ENCODE peak calls at places on chromosomes 12 and 14, in seven cellular contexts. G, F, Z, R, U, O and P are unnamed samples.
A peak's percentile ranks its signal among the peaks of the same experiment; 100 is the strongest.

GRCh38 chr12:55682087-55682796 is 25.5 kb downstream of the ITGA7 start:
- DNase-seq in Z (no peak), O (no peak), R (no peak), G (no peak), F (peak; percentile 56), U (no peak), P (no peak)

GRCh38 chr12:3553221-3553620 is 62.2 kb downstream of the PRMT8 start:
- DNase-seq in F (no peak), R (no peak), Z (no peak), O (no peak), U (no peak), G (no peak), P (no peak)

GRCh38 chr14:77502109-77502782 is 3.6 kb upstream of the ISM2 start:
- DNase-seq in F (no peak), R (no peak), G (no peak), O (no peak), Z (no peak), U (no peak), P (no peak)

GRCh38 chr14:29940482-29940881 is 12.8 kb upstream of the PRKD1 start:
- DNase-seq in F (no peak), G (no peak), U (no peak), Z (no peak), O (no peak), R (no peak), P (no peak)

GRCh38 chr12:6970096-6970527 is 352 bp downstream of the PHB2 start:
- DNase-seq in U (peak; percentile 54), O (peak; percentile 65), G (no peak), F (no peak), Z (no peak), R (no peak), P (no peak)

GRCh38 chr12:57755454-57756372 is 810 bp downstream of the MARCHF9 start:
- DNase-seq in U (no peak), F (peak; percentile 66), R (no peak), G (peak; percentile 69), O (no peak), Z (no peak), P (no peak)

GRCh38 chr14:61452452-61452851 is 131.1 kb downstream of the PRKCH start:
- DNase-seq in F (no peak), U (no peak), O (no peak), R (no peak), G (no peak), Z (no peak), P (no peak)

GRCh38 chr12:57395121-57395520 is 35.7 kb downstream of the R3HDM2 start:
- DNase-seq in G (no peak), O (no peak), Z (no peak), F (no peak), U (no peak), R (no peak), P (no peak)

GRCh38 chr12:13230500-13230899 is 34.0 kb downstream of the EMP1 start:
- DNase-seq in U (no peak), O (no peak), G (no peak), F (no peak), R (no peak), Z (no peak), P (no peak)

GRCh38 chr14:59870277-59871165 is at the start of gene RTN1:
- DNase-seq in U (peak; percentile 61), G (peak; percentile 84), F (peak; percentile 71), Z (peak; percentile 39), R (peak; percentile 56), O (no peak), P (peak; percentile 59)

GRCh38 chr12:91637789-91638624 is 455.4 kb upstream of the DCN start:
- DNase-seq in O (no peak), F (no peak), G (no peak), U (no peak), R (no peak), Z (no peak), P (no peak)

GRCh38 chr14:91279354-91279753 is 34.9 kb upstream of the GPR68 start:
- DNase-seq in U (no peak), R (no peak), O (no peak), G (peak; percentile 6), Z (no peak), F (no peak), P (no peak)

GRCh38 chr12:63919758-63920157 is 75.3 kb downstream of the SRGAP1 start:
- DNase-seq in O (no peak), F (no peak), U (no peak), R (no peak), G (no peak), Z (no peak), P (no peak)

GRCh38 chr14:99201351-99202073 is 70.5 kb downstream of the BCL11B start:
- DNase-seq in O (no peak), F (no peak), U (no peak), G (no peak), R (no peak), Z (no peak), P (no peak)

GRCh38 chr12:92234533-92234932 is 88.9 kb upstream of the BTG1 start:
- DNase-seq in O (no peak), F (no peak), R (no peak), Z (no peak), U (no peak), G (no peak), P (no peak)

GRCh38 chr14:88975926-88976325 is 151.5 kb downstream of the TTC8 start:
- DNase-seq in F (no peak), G (no peak), U (no peak), Z (no peak), O (no peak), R (no peak), P (no peak)

GRCh38 chr12:69039881-69040280 is 106.9 kb upstream of the CPM start:
- DNase-seq in F (no peak), R (no peak), O (no peak), Z (no peak), U (no peak), G (no peak), P (no peak)

GRCh38 chr14:101761881-101762529 is 496 bp downstream of the PPP2R5C start:
- DNase-seq in O (peak; percentile 37), R (peak; percentile 37), G (peak; percentile 79), U (no peak), Z (peak; percentile 54), F (peak; percentile 81), P (peak; percentile 42)

GRCh38 chr12:49346659-49347306 is at the start of gene DNAJC22:
- DNase-seq in F (peak; percentile 59), U (no peak), O (no peak), R (no peak), Z (no peak), G (no peak), P (no peak)

GRCh38 chr14:98826618-98827017 is 445.4 kb downstream of the BCL11B start:
- DNase-seq in Z (no peak), F (no peak), U (no peak), O (no peak), R (no peak), G (no peak), P (no peak)

DNA sequence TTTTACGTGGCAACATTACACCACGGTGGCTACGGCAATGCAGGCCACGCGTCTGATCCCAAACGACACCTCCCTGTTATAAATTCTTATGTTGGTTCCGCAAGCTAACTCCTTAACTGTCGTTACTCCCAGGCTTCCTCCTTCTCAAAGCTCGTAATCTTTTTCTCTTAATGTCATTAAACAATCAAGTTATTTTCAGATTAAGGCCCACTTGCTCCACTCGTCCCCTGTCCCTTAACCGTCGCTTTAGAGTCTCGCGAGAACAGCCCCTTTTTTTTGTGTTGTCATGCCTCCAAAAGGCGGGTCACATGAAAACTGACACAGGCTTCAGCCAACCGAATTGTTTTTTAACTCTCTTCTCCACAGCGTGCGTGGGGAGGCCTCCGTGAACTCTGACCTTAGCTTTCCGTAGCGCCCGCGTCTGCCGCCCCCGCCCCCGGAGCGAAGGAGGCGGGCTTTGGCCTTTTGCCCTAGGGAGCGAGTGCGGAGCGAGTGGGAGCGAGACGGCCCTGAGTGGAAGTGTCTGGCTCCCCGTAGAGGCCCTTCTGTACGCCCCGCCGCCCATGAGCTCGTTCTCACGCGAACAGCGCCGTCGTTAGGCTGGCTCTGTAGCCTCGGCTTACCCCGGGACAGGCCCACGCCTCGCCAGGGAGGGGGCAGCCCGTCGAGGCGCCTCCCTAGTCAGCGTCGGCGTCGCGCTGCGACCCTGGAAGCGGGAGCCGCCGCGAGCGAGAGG is at the start of gene CAND1:
- DNase-seq in Z (peak; percentile 69), F (peak; percentile 99), O (peak; percentile 98), G (peak; percentile 98), U (peak; percentile 98), R (peak; percentile 98), P (peak; percentile 70)
- TF ChIP-seq POLR2A in Z (peak; percentile 52), F (peak; percentile 52), O (peak; percentile 91), G (peak; percentile 88), U (peak; percentile 82), R (peak; percentile 90), P (peak; percentile 75)

DNA sequence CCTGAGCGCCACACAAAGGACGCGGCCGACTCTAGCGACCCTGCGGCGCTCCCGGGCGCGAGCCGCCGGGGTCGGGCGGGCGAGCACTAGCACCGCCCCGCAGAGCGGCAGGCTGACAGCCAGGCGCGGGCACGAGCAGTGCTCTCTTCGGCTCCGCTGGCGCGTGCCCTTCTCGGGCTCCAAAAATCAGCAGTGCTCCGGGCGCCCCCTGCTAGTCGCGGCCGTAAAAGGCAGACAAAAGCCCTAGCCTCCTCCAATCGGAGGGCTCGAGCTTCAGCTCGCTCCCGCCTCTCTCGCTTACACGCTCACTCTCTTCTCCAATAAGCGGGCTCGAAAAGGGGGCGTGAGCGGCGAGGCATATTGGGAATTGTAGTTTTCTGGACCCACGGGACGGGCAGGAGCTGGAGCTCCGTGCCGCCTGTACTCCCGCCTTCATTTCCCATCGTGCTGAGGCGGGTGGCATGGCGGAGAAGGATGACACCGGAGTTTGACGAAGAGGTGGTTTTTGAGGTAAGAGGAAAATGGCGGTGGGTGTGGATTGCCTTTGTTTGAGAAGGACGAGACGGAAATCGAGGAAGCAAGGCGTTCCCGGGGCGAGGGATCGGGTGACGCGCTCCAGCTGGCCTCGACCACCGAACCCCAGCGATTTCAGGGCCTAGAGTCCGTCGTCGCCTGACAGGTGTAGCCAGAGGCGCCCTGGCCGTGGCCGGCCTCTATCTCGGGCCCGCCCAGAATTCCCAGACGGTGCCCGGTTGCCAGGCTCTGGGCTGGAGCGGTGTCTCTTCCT is at the start of the genes FGD6 and VEZT:
- DNase-seq in F (peak; percentile 100), G (peak; percentile 99), O (peak; percentile 99), Z (peak; percentile 82), U (peak; percentile 99), R (peak; percentile 99), P (peak; percentile 81)
- TF ChIP-seq POLR2A in F (peak; percentile 79), G (peak; percentile 85), O (peak; percentile 73), Z (peak; percentile 49), U (peak; percentile 77), R (peak; percentile 77), P (peak; percentile 58)

DNA sequence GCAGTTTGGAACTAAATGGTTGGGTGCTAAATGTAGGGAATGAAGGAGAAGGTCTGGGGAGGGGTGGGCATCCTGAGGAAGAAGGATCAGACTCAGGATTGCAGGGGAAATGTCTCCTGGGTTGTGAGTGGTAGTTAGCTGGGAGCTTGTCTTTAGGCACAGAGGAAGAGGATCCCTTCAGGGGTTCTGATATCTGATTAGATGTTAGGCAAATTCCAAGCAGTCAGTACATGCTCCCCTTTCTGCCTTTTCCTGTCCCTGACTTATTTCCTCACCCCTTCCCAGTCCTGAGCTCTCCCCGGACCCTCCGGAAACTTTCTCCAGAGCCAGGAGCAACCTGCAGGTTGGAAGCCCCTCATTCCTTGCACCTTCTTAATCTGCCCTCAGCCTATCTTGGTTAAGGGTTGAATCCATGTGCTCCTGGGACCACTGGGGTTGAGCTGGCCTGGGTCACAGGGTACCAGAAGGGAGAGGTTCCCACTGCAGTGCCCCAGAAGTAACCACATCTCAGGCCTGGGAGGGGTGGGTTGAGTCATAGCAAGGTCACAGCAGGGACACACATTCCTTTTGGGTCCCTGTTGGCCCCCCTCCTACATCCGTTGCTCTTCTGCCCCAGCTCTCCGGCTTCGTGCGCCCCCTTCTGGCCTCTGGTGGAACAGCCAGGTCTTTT is 1.6 kb downstream of the IGFBP6 start:
- DNase-seq in G (peak; percentile 94), F (peak; percentile 97), O (peak; percentile 96), R (peak; percentile 86), Z (peak; percentile 65), U (peak; percentile 94), P (peak; percentile 96)
- TF ChIP-seq POLR2A in G (peak; percentile 35), F (peak; percentile 18), O (peak; percentile 24), R (peak; percentile 14), Z (no peak), U (no peak), P (peak; percentile 21)

GRCh38 chr14:23639048-23639890 is 3.1 kb downstream of the DHRS2 start:
- DNase-seq in G (no peak), R (no peak), F (no peak), O (no peak), Z (no peak), U (no peak), P (no peak)
- TF ChIP-seq POLR2A in G (no peak), R (no peak), F (no peak), O (no peak), Z (no peak), U (no peak), P (no peak)